ENCODE peak calls at places on chromosomes 2 and 18, in seven cellular contexts. P is HepG2, J is H1, F is A549, S is K562, C is IMR-90, H is WTC11. G is an unnamed sample.

GRCh38 chr2:134320930-134321329 is 67.1 kb downstream of the MGAT5 start:
- DNase-seq in P (no peak), C (no peak), H (no peak), S (no peak), J (no peak), F (no peak), G (no peak)

GRCh38 chr2:47058061-47058931 is 96.8 kb downstream of the STPG4 start:
- DNase-seq in J (no peak), S (no peak), F (no peak), P (no peak), C (peak; percentile 72), H (no peak), G (no peak)

GRCh38 chr2:73156539-73157124 is 43.9 kb upstream of the RAB11FIP5 start:
- DNase-seq in J (peak; percentile 89), P (peak; percentile 62), S (peak; percentile 67), F (peak; percentile 69), C (peak; percentile 62), H (peak; percentile 88), G (peak; percentile 83)

GRCh38 chr2:123870877-123871276 is 154.2 kb upstream of the CNTNAP5 start:
- DNase-seq in H (no peak), P (no peak), J (no peak), F (no peak), C (no peak), S (no peak), G (no peak)

GRCh38 chr2:197211881-197212342 is 98.7 kb downstream of the ANKRD44 start:
- DNase-seq in J (no peak), C (no peak), P (no peak), H (no peak), S (no peak), F (no peak), G (no peak)

GRCh38 chr18:40375811-40376210 is 1579.2 kb upstream of the PIK3C3 start:
- DNase-seq in H (no peak), S (no peak), P (no peak), F (no peak), J (no peak), C (peak; percentile 4), G (no peak)

GRCh38 chr2:172273910-172274571 is 153.3 kb upstream of the ITGA6 start:
- DNase-seq in H (no peak), C (no peak), F (no peak), S (no peak), P (no peak), J (no peak), G (no peak)

GRCh38 chr2:241933175-241933911 is 63.8 kb downstream of the RTP5 start:
- DNase-seq in J (no peak), H (no peak), S (no peak), F (no peak), C (no peak), P (no peak), G (no peak)

GRCh38 chr2:149630445-149630844 is 42.9 kb upstream of the MMADHC start:
- DNase-seq in F (no peak), J (no peak), P (no peak), C (no peak), H (no peak), S (no peak), G (no peak)

GRCh38 chr18:50297621-50298442 is 10.3 kb upstream of the CXXC1 start:
- DNase-seq in S (no peak), C (peak; percentile 61), P (no peak), H (peak; percentile 80), J (peak; percentile 87), F (peak; percentile 24), G (peak; percentile 89)

GRCh38 chr2:60409207-60409871 is 144.1 kb downstream of the BCL11A start:
- DNase-seq in F (no peak), P (no peak), H (no peak), S (no peak), C (no peak), J (no peak), G (no peak)

GRCh38 chr2:106843910-106844250 is 42.1 kb downstream of the ST6GAL2 start:
- DNase-seq in F (no peak), C (no peak), S (no peak), P (no peak), H (no peak), J (no peak), G (peak; percentile 37)

GRCh38 chr2:149739880-149740265 is 152.3 kb upstream of the MMADHC start:
- DNase-seq in C (no peak), H (no peak), S (no peak), P (no peak), J (no peak), F (no peak), G (no peak)

GRCh38 chr2:138356178-138356577 is 145.4 kb upstream of the SPOPL start:
- DNase-seq in F (peak; percentile 2), H (no peak), P (peak; percentile 70), C (peak; percentile 29), S (no peak), J (no peak), G (no peak)

GRCh38 chr2:240982821-240983281 is 15.6 kb upstream of the SNED1 start:
- DNase-seq in F (no peak), S (no peak), P (no peak), C (no peak), J (no peak), H (peak; percentile 8), G (no peak)

GRCh38 chr2:233417282-233417681 is 63.0 kb downstream of the DGKD start:
- DNase-seq in S (no peak), F (no peak), C (no peak), H (no peak), J (no peak), P (no peak), G (no peak)

GRCh38 chr2:73488079-73488478 is 102.4 kb downstream of the ALMS1 start:
- DNase-seq in H (no peak), J (no peak), P (no peak), F (no peak), C (no peak), S (no peak), G (no peak)

GRCh38 chr2:64696631-64697030 is 42.9 kb upstream of the SERTAD2 start:
- DNase-seq in F (no peak), P (no peak), C (no peak), S (no peak), H (no peak), J (no peak), G (no peak)

GRCh38 chr2:205889073-205889472 is 196.9 kb downstream of the INO80D start:
- DNase-seq in F (peak; percentile 13), J (no peak), S (no peak), H (no peak), P (no peak), C (peak; percentile 12), G (no peak)

GRCh38 chr2:130135692-130136541 is 6.9 kb upstream of the POTEF start:
- DNase-seq in F (no peak), S (no peak), P (no peak), J (peak; percentile 28), C (no peak), H (no peak), G (no peak)

GRCh38 chr2:233040571-233040970 is 8.1 kb downstream of the NEU2 start:
- DNase-seq in C (no peak), S (no peak), F (no peak), P (no peak), J (no peak), H (no peak), G (no peak)

GRCh38 chr2:39875182-39875913 is 96.3 kb upstream of the THUMPD2 start:
- DNase-seq in P (no peak), J (no peak), H (no peak), C (peak; percentile 97), F (peak; percentile 86), S (no peak), G (no peak)

GRCh38 chr2:31980674-31981356 is 30.0 kb downstream of the MEMO1 start:
- DNase-seq in C (peak; percentile 68), P (peak; percentile 25), F (peak; percentile 48), H (no peak), J (no peak), S (peak; percentile 52), G (no peak)

GRCh38 chr2:4914551-4914950 is 777.6 kb upstream of the SOX11 start:
- DNase-seq in J (no peak), H (no peak), C (no peak), F (peak; percentile 41), P (no peak), S (no peak), G (no peak)

DNA sequence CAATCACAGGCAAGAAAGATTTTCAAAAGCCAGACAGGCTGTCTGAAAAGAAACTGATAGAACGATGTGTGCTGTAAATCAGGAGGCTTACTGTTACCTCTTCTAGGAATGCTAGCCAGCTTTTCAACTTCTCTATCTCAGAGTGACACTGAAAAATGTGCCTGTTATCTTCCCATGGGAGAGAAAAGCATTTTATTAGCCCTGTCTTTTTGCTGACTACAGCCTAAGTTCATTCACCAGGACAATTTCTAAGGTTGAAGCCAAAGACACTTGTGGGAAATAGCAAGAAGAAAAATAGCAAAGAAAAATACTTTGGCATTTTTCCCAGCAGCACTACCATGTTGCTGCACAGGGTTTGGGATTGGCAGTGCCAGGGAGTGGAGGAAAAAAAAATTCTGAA is 34.0 kb downstream of the ABCB11 start:
- DNase-seq in F (no peak), J (no peak), C (no peak), S (peak; percentile 49), P (no peak), H (no peak), G (no peak)
- TF ChIP-seq USF2 in F (no peak), J (no peak), C (no peak), S (no peak), P (no peak), H (no peak), G (no peak)

DNA sequence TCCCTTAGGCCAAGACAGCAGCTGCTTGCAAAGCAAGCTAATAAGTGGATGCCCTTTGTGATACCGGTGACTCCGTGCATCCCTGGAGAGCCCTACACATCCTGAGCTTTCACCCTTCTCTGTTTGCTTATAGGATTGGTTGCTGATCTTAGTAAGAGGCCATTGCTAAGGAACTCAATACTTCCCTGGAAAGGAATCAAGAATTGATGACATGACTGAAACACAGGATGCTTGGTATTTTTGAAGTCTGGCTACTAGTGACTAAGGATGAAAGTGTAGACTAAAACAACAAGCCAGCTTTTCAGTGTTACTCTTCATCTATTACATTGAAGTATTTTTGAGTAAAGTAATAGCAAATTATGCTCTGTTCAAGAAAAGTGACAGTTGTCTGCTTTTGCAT is 123.0 kb upstream of the SERPINE2 start:
- DNase-seq in F (no peak), J (peak; percentile 6), S (no peak), C (peak; percentile 86), P (no peak), H (no peak), G (no peak)
- TF ChIP-seq USF2 in F (no peak), J (no peak), S (no peak), C (no peak), P (no peak), H (no peak), G (no peak)

DNA sequence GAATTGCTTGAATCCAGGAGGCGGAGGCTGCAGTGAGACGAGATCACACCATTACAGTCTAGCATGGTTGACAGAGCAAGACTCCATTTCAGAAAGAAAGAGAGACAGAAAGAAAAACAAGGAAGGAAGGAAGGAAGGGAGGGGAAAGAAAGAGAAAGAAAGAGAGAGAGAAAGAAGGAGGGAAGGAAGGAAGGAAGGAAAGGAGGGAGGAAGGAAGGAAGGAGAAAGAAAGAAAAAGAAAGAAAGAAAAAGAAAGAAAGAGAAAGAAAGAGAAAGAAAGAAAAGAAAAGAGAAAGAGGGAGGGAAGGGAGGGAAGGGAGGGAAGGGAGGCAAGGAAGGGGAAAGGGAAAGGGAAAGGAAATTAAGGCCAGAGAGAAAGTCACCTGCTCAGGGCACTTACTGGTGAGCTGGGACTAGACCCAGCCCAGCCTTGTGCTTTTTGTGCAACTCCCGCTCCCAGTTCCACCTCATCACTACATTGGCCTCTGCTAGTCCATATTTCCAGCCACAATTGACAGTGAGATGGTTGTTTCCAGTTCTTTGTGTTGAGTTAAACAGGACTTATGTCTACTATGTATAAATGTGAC is 35.7 kb downstream of the MOGAT1 start:
- DNase-seq in F (no peak), S (no peak), H (no peak), C (no peak), J (no peak), P (peak; percentile 32), G (no peak)
- TF ChIP-seq USF2 in F (no peak), S (no peak), H (no peak), C (no peak), J (no peak), P (no peak), G (no peak)

GRCh38 chr2:161033059-161033660 is 127.1 kb upstream of the TANK start:
- DNase-seq in P (no peak), S (no peak), H (no peak), F (no peak), C (peak; percentile 57), J (no peak), G (no peak)
- TF ChIP-seq USF2 in P (no peak), S (no peak), H (no peak), F (no peak), C (no peak), J (no peak), G (no peak)

G was measured in SK-N-SH.